ENCODE peak calls at places on chromosome X, in eight cellular contexts. G is CD4-positive, alpha-beta memory T cell; L is esophagus muscularis mucosa; Z is fibroblast of lung; M is right lobe of liver; H is naive thymus-derived CD4-positive, alpha-beta T cell; A is K562; V is CD8-positive, alpha-beta T cell. W is an unnamed sample.

GRCh38 chrX:40189018-40189417 is 91.3 kb upstream of the BCOR start:
- DNase-seq in G (no peak), L (no peak), Z (peak), M (no peak), H (no peak), A (no peak), V (no peak), W (no peak)

GRCh38 chrX:48971325-48972213 is at the start of gene KCND1:
- DNase-seq in G (no peak), L (no peak), Z (peak), M (no peak), H (no peak), A (peak), V (no peak), W (peak)

GRCh38 chrX:459611-460010 is 72.9 kb upstream of the PPP2R3B start:
- DNase-seq in G (no peak), L (no peak), Z (no peak), M (no peak), H (no peak), A (no peak), V (no peak), W (no peak)

GRCh38 chrX:137563681-137564651 is 2.0 kb upstream of the ZIC3 start:
- DNase-seq in G (no peak), L (no peak), Z (no peak), M (no peak), H (no peak), A (no peak), V (no peak), W (no peak)

GRCh38 chrX:45697591-45697990 is 496.9 kb upstream of the DIPK2B start:
- DNase-seq in G (no peak), L (no peak), Z (peak), M (no peak), H (no peak), A (no peak), V (no peak), W (no peak)

GRCh38 chrX:37871626-37872302 is 24.4 kb upstream of the DYNLT3 start:
- DNase-seq in G (no peak), L (no peak), Z (peak), M (no peak), H (no peak), A (peak), V (no peak), W (no peak)

GRCh38 chrX:65034641-65035450 is 58.6 kb upstream of the ZC4H2 start:
- DNase-seq in G (peak), L (no peak), Z (peak), M (peak), H (peak), A (peak), V (peak), W (peak)

GRCh38 chrX:140975472-140975871 is 26.9 kb upstream of the SPANXB1 start:
- DNase-seq in G (no peak), L (no peak), Z (no peak), M (no peak), H (no peak), A (no peak), V (no peak), W (no peak)

GRCh38 chrX:45449982-45450381 is 249.3 kb upstream of the DIPK2B start:
- DNase-seq in G (no peak), L (no peak), Z (peak), M (no peak), H (no peak), A (no peak), V (no peak), W (no peak)

GRCh38 chrX:69050051-69050785 is 115.0 kb downstream of the PJA1 start:
- DNase-seq in G (no peak), L (no peak), Z (no peak), M (no peak), H (no peak), A (no peak), V (no peak), W (no peak)

GRCh38 chrX:16462912-16463311 is 187.0 kb upstream of the S100G start:
- DNase-seq in G (no peak), L (no peak), Z (peak), M (no peak), H (no peak), A (no peak), V (no peak), W (no peak)

GRCh38 chrX:132375941-132376340 is 112.9 kb downstream of the MBNL3 start:
- DNase-seq in G (no peak), L (no peak), Z (no peak), M (no peak), H (no peak), A (no peak), V (no peak), W (no peak)

GRCh38 chrX:135463937-135464336 is 42.2 kb downstream of the SMIM10L2A start:
- DNase-seq in G (peak), L (no peak), Z (no peak), M (no peak), H (peak), A (peak), V (no peak), W (no peak)

GRCh38 chrX:96889726-96890125 is 6.0 kb downstream of the RPA4 start:
- DNase-seq in G (no peak), L (no peak), Z (no peak), M (no peak), H (no peak), A (no peak), V (no peak), W (no peak)

GRCh38 chrX:155871934-155872333 is 9.2 kb upstream of the VAMP7 start:
- DNase-seq in G (no peak), L (no peak), Z (no peak), M (no peak), H (no peak), A (no peak), V (no peak), W (no peak)

GRCh38 chrX:46582964-46583363 is 9.4 kb downstream of the CHST7 start:
- DNase-seq in G (no peak), L (no peak), Z (peak), M (no peak), H (no peak), A (no peak), V (no peak), W (no peak)

GRCh38 chrX:75067931-75068330 is 88.2 kb downstream of the ABCB7 start:
- DNase-seq in G (no peak), L (no peak), Z (no peak), M (no peak), H (no peak), A (no peak), V (no peak), W (no peak)

GRCh38 chrX:130896816-130897508 is 6.0 kb downstream of the ENOX2 start:
- DNase-seq in G (no peak), L (no peak), Z (peak), M (no peak), H (no peak), A (no peak), V (no peak), W (no peak)

GRCh38 chrX:39813631-39814246 is 284.0 kb downstream of the BCOR start:
- DNase-seq in G (no peak), L (peak), Z (peak), M (peak), H (no peak), A (no peak), V (no peak), W (peak)

GRCh38 chrX:122625821-122626220 is 558.3 kb upstream of the GRIA3 start:
- DNase-seq in G (no peak), L (no peak), Z (peak), M (no peak), H (no peak), A (no peak), V (no peak), W (no peak)

GRCh38 chrX:148536961-148537360 is 36.5 kb downstream of the AFF2 start:
- DNase-seq in G (no peak), L (no peak), Z (peak), M (no peak), H (no peak), A (no peak), V (no peak), W (no peak)

GRCh38 chrX:144730486-144730885 is 516.8 kb upstream of the SPANXN1 start:
- DNase-seq in G (no peak), L (no peak), Z (peak), M (no peak), H (no peak), A (no peak), V (no peak), W (no peak)

GRCh38 chrX:38273453-38273852 is 52.8 kb upstream of the SRPX start:
- DNase-seq in G (no peak), L (no peak), Z (no peak), M (no peak), H (no peak), A (no peak), V (no peak), W (no peak)

DNA sequence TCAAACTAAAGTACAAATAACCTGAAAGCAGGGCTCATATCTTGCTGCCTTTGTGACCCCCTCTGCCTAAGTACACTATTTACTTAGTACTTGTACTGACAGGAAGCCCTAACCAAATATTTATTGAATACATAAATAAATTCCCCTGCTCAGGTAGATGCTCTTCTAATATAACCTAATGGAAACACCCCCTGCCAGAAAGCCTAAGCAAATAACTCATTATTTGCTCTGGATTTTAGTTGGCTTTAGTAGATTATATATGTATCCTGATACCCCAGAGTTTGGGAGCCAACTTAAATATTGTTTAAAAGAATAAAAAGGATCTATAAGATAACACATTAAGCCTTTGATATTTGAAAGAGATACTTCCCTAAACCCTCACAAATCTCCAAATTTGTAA is 318.2 kb downstream of the PPP1R2C start:
- DNase-seq in G (no peak), L (no peak), Z (no peak), M (no peak), H (no peak), A (no peak), V (no peak), W (no peak)
- H3K27ac ChIP-seq in G (no peak), L (no peak), Z (no peak), M (no peak), H (no peak), A (no peak), V (no peak), W (no peak)

GRCh38 chrX:116181300-116181699 is 10.8 kb downstream of the AGTR2 start:
- DNase-seq in G (no peak), L (no peak), Z (no peak), M (no peak), H (no peak), A (no peak), V (no peak), W (no peak)
- H3K27ac ChIP-seq in G (no peak), L (no peak), Z (no peak), M (no peak), H (no peak), A (no peak), V (no peak), W (no peak)

GRCh38 chrX:10109695-10110094 is 47.1 kb upstream of the CLCN4 start:
- DNase-seq in G (no peak), L (no peak), Z (no peak), M (no peak), H (no peak), A (no peak), V (no peak), W (no peak)
- H3K27ac ChIP-seq in G (peak), L (peak), Z (no peak), M (no peak), H (peak), A (no peak), V (no peak), W (no peak)

GRCh38 chrX:125894947-125895346 is 271.1 kb downstream of the DCAF12L2 start:
- DNase-seq in G (no peak), L (no peak), Z (no peak), M (no peak), H (no peak), A (no peak), V (no peak), W (no peak)
- H3K27ac ChIP-seq in G (no peak), L (no peak), Z (no peak), M (no peak), H (no peak), A (no peak), V (no peak), W (no peak)

DNA sequence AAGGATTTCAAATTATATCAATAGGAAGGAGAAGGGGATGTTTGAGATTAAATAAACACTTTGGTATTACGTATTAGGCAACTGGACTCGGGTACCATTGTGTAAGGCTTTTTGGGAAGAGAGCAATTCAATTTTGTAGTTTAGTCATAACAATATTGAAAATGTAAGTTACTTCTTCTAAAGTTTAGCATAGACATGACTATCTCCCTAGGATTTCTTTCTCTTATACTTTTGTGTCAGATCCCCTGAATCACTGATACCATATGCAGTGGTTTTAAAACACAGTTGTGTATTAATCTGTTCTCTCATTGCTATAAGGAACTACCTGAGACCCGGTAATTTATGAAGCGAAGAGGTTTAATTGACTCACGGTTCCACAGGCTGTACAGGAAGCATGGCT is 123.9 kb upstream of the FAM9C start:
- DNase-seq in G (no peak), L (no peak), Z (no peak), M (no peak), H (no peak), A (no peak), V (no peak), W (no peak)
- H3K27ac ChIP-seq in G (no peak), L (peak), Z (no peak), M (peak), H (no peak), A (no peak), V (no peak), W (no peak)

DNA sequence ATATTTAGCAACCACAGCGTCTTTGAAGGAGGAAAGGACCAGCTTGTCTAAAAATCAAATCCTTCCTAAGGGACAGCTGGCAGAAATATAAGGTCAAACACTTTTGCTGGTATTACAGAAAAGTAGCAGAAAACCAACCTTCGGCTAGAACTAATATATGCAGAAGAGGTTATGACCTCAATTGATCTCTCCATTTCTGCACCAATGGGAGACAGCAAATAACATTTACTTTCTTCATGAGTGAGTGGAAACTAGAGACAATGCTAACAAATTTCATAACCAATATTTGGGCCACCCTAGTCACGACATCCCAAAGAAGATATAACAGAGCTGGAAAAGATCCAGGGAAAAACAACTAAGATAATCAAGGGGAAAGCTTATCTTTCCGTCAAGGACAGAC is 247.0 kb upstream of the FTHL17 start:
- DNase-seq in G (no peak), L (no peak), Z (no peak), M (no peak), H (no peak), A (no peak), V (no peak), W (no peak)
- H3K27ac ChIP-seq in G (no peak), L (no peak), Z (no peak), M (no peak), H (no peak), A (no peak), V (no peak), W (no peak)

GRCh38 chrX:105876658-105877057 is 54.3 kb downstream of the NRK start:
- DNase-seq in G (no peak), L (no peak), Z (no peak), M (no peak), H (no peak), A (no peak), V (no peak), W (no peak)
- H3K27ac ChIP-seq in G (no peak), L (no peak), Z (no peak), M (no peak), H (no peak), A (no peak), V (no peak), W (no peak)

GRCh38 chrX:115367455-115367854 is 77.9 kb downstream of the LUZP4 start:
- DNase-seq in G (no peak), L (no peak), Z (peak), M (no peak), H (no peak), A (no peak), V (no peak), W (no peak)
- H3K27ac ChIP-seq in G (no peak), L (no peak), Z (no peak), M (no peak), H (no peak), A (no peak), V (no peak), W (no peak)

DNA sequence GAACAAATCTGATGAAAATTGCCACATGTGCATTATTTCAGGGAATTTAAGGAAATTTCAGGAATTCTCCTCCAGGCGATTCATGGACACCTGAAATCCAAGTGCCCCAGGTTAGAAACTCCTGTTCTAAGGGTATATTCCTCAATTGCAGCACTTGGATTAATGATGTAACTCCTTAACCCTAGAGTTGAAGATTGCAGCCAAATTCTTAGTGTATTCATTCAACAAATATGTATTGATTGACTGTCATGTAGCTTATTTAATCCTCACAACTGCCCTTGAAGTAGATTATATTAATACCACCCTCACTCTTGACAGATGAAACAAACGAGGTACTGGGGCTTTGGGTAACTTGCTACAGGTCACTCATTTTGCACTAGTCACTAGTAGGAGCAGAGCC is 11.3 kb downstream of the CETN2 start:
- DNase-seq in G (no peak), L (no peak), Z (no peak), M (no peak), H (no peak), A (no peak), V (no peak), W (no peak)
- H3K27ac ChIP-seq in G (no peak), L (no peak), Z (peak), M (no peak), H (no peak), A (no peak), V (no peak), W (no peak)

DNA sequence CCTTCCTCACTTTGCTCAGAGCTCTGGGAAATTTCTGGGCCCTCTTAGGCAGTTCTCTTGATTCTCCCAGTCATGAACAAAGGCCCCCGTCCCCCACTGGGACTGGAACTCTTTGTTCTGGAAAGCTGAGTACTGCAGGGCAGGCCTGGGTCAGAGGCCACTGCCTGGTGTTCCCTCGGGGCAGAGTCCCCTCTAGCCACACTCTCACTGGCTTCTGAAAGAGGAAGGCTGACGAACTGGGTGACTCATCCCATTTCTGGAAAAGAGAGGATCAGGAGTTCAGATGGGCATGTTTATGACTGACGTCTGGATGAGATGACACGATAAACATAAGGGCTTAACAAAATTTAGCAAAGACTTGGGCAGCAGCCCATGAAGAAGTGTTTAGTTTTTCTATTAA is 47.7 kb downstream of the DDX3X start:
- DNase-seq in G (no peak), L (no peak), Z (peak), M (peak), H (no peak), A (peak), V (no peak), W (no peak)
- H3K27ac ChIP-seq in G (no peak), L (no peak), Z (peak), M (peak), H (no peak), A (no peak), V (no peak), W (no peak)